ENCODE peak calls at places on chromosomes 5 and 9, in ten cellular contexts. F, Y, J, D, T, H, W, A, L and E are unnamed samples.

GRCh38 chr5:134041570-134042411 is 37.0 kb upstream of the VDAC1 start:
- DNase-seq in F (no peak), Y (peak), J (no peak), D (no peak), T (no peak), H (no peak), W (no peak), A (peak), L (peak), E (no peak)

GRCh38 chr5:56814361-56814962 is 887 bp upstream of the MAP3K1 start:
- DNase-seq in F (peak), Y (no peak), J (peak), D (peak), T (peak), H (peak), W (peak), A (no peak), L (peak), E (peak)

GRCh38 chr5:137888875-137889759 is at the start of gene PKD2L2:
- DNase-seq in F (peak), Y (peak), J (peak), D (peak), T (peak), H (peak), W (peak), A (peak), L (no peak), E (peak)

GRCh38 chr5:132294728-132295504 is 722 bp downstream of the SLC22A4 start:
- DNase-seq in F (peak), Y (peak), J (peak), D (no peak), T (peak), H (peak), W (peak), A (peak), L (peak), E (peak)

GRCh38 chr9:73872693-73873092 is 624.4 kb upstream of the RORB start:
- DNase-seq in F (no peak), Y (no peak), J (no peak), D (no peak), T (no peak), H (no peak), W (no peak), A (no peak), L (no peak), E (no peak)

GRCh38 chr5:52705720-52706119 is 82.0 kb upstream of the ITGA1 start:
- DNase-seq in F (no peak), Y (no peak), J (no peak), D (no peak), T (no peak), H (no peak), W (no peak), A (peak), L (no peak), E (no peak)

GRCh38 chr5:139650689-139651501 is 2.7 kb downstream of the CXXC5 start:
- DNase-seq in F (peak), Y (peak), J (peak), D (no peak), T (no peak), H (no peak), W (no peak), A (peak), L (peak), E (peak)

GRCh38 chr5:32157078-32157477 is 17.0 kb downstream of the GOLPH3 start:
- DNase-seq in F (no peak), Y (no peak), J (no peak), D (no peak), T (no peak), H (no peak), W (no peak), A (no peak), L (no peak), E (no peak)

GRCh38 chr9:614421-614820 is 227.1 kb upstream of the DMRT1 start:
- DNase-seq in F (no peak), Y (no peak), J (peak), D (no peak), T (no peak), H (no peak), W (no peak), A (no peak), L (no peak), E (no peak)

GRCh38 chr9:136392538-136393449 is 7.2 kb downstream of the SNAPC4 start:
- DNase-seq in F (peak), Y (no peak), J (no peak), D (no peak), T (no peak), H (no peak), W (peak), A (no peak), L (no peak), E (no peak)
- H3K4me3 ChIP-seq in F (no peak), Y (no peak), J (no peak), D (no peak), T (no peak), H (no peak), W (no peak), A (no peak), L (no peak), E (no peak)

GRCh38 chr9:79883073-79883645 is 311.4 kb downstream of the TLE4 start:
- DNase-seq in F (peak), Y (peak), J (no peak), D (no peak), T (no peak), H (no peak), W (peak), A (no peak), L (no peak), E (no peak)

GRCh38 chr9:79885093-79885857 is 313.5 kb downstream of the TLE4 start:
- DNase-seq in F (no peak), Y (no peak), J (no peak), D (no peak), T (no peak), H (no peak), W (no peak), A (no peak), L (no peak), E (no peak)

GRCh38 chr9:79877943-79878612 is 306.3 kb downstream of the TLE4 start:
- DNase-seq in F (no peak), Y (no peak), J (no peak), D (no peak), T (no peak), H (peak), W (no peak), A (no peak), L (no peak), E (no peak)

DNA sequence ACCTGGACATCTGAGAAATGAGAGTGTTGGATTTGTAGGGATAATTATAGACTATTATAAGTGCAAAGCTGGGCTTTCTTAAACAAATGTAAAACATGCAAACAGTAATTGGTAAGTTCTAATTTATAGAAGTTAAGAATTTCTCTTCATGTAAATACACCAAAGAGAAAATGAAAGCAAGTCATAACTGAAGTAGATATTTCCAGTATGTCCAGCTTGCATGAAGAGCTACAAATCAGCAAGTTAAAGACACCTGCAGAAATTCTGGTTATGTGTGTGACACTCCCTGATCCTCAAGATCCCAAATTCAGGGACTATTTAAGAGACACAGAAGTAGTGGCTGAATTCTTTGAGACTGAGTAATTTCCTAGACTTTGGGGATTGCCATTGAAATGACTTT is 308.9 kb downstream of the TLE4 start:
- DNase-seq in F (no peak), Y (peak), J (no peak), D (no peak), T (no peak), H (no peak), W (no peak), A (no peak), L (no peak), E (no peak)
- H3K4me3 ChIP-seq in F (no peak), Y (peak), J (no peak), D (no peak), T (no peak), H (peak), W (no peak), A (no peak), L (no peak), E (no peak)

DNA sequence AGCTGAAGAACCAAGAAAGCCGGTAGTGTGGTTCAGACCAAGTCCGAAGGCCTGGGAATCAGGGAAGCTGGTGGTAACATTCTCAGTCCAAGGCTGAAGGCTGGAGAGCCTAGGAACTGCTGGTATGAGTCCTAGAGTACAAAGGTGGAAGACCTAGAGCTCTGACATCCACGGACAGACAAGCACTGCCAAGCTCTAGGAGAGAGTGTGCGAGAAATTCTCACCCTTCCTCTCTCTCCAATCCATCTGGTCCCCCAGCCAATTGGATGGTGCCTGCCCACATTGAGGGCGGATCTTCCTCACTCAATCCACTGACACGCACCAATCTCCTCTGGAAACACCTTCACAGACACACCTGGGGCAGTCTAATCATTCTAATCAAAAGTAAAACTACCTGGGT is 19.7 kb upstream of the ADAMTS19 start:
- DNase-seq in F (no peak), Y (no peak), J (no peak), D (no peak), T (no peak), H (no peak), W (no peak), A (no peak), L (no peak), E (no peak)
- H3K4me3 ChIP-seq in F (no peak), Y (no peak), J (no peak), D (no peak), T (no peak), H (no peak), W (no peak), A (no peak), L (no peak), E (no peak)

GRCh38 chr5:178115835-178116405 is 2.6 kb downstream of the N4BP3 start:
- DNase-seq in F (peak), Y (no peak), J (no peak), D (peak), T (no peak), H (no peak), W (no peak), A (no peak), L (no peak), E (no peak)
- H3K4me3 ChIP-seq in F (no peak), Y (peak), J (peak), D (peak), T (no peak), H (no peak), W (no peak), A (no peak), L (no peak), E (no peak)

GRCh38 chr5:172777381-172778222 is 6.6 kb upstream of the DUSP1 start:
- DNase-seq in F (peak), Y (peak), J (peak), D (no peak), T (peak), H (peak), W (peak), A (peak), L (peak), E (peak)
- H3K4me3 ChIP-seq in F (no peak), Y (peak), J (no peak), D (no peak), T (no peak), H (peak), W (peak), A (no peak), L (peak), E (no peak)

GRCh38 chr9:72313507-72313906 is 51.5 kb downstream of the ZFAND5 start:
- DNase-seq in F (no peak), Y (no peak), J (no peak), D (no peak), T (no peak), H (no peak), W (no peak), A (no peak), L (no peak), E (no peak)

GRCh38 chr9:72315089-72315509 is 49.9 kb downstream of the ZFAND5 start:
- DNase-seq in F (peak), Y (peak), J (peak), D (no peak), T (peak), H (peak), W (no peak), A (peak), L (peak), E (peak)

GRCh38 chr9:72312563-72312962 is 52.4 kb downstream of the ZFAND5 start:
- DNase-seq in F (no peak), Y (no peak), J (no peak), D (no peak), T (no peak), H (no peak), W (no peak), A (no peak), L (no peak), E (no peak)

DNA sequence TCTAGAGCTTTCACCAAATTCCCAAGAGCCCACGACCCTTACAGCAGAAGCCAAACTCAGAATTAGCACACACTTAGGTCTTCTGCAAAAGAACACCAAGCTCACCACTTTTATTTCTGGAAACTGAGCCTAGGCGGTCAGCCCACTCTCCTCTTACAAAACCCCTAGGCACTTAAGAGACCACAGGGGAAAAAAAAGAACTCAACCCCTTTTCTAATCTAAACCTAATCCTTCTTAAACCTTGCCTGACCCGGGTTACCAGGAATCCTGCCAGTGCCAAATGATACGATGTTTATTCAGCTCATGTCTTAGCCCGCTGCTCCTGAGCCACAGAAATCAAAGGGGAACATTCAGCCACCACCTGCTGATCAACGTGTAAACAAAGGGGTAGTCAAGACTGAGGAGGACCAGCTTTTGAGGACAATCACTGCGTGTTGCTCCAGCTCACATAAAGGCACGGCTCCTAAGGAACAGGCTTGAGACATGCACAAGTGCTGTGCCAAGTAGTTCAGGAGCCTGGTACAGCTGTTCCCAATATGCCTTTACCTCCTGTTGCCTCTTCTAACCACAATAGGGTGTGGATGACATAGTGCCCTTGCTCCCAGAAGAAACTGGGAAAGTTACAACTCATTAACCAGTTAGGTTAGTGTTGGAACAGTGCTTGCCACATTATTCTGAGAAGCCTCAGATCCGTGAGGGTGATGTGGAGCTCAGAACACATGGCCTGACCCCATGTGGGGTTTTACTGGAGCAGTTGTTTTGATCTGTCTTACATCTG is 49.3 kb downstream of the ZFAND5 start:
- DNase-seq in F (peak), Y (no peak), J (peak), D (peak), T (no peak), H (peak), W (no peak), A (peak), L (no peak), E (no peak)
- H3K4me3 ChIP-seq in F (peak), Y (no peak), J (peak), D (no peak), T (no peak), H (peak), W (no peak), A (no peak), L (no peak), E (no peak)

GRCh38 chr5:180289433-180289832 is 2.5 kb downstream of the MAPK9 start:
- DNase-seq in F (peak), Y (no peak), J (no peak), D (no peak), T (no peak), H (peak), W (no peak), A (no peak), L (no peak), E (no peak)
- H3K4me3 ChIP-seq in F (no peak), Y (no peak), J (no peak), D (no peak), T (no peak), H (peak), W (no peak), A (no peak), L (no peak), E (no peak)

DNA sequence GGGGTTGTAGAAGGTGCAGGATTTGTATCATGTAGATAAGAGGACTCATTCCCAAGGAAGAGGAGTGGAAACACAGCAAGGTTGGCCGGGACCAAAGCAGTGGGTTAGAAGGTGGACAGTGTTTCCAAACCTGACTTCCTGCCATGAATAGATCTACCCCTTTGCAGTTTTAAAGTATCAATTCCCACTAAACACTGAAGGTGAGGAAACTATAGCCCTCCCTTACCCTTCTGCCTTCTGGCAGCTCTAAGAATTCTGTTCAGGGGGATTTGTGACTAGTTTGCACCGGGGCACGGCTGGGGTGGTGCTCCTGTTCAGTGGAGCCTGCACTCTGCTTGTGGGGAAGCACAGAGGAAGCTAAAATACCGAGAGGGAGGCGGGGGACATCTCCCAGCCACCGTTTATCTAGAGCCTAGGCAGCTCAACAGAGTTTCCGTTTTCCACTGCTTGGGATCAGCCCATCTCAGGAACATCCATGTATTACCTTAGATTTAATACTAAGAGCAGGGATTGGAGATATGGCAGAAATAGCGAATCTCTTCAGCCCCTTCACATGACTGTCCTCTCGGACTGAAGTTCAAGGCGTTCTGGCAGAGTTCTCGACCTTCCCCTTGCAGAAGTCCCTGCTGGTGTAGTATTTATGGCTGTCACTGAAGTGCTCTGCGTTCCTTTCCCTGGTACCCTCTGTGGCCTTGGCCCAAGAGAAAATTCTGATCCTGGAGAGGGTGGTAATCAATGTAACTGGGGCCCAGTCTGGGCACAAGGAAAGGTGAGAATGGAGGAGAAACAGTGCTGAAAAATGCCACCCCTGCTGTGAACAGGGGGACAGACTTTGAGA is 5.5 kb downstream of the ISL1 start:
- DNase-seq in F (no peak), Y (no peak), J (no peak), D (no peak), T (no peak), H (no peak), W (no peak), A (no peak), L (no peak), E (no peak)
- H3K4me3 ChIP-seq in F (no peak), Y (no peak), J (no peak), D (no peak), T (no peak), H (no peak), W (no peak), A (no peak), L (no peak), E (no peak)

DNA sequence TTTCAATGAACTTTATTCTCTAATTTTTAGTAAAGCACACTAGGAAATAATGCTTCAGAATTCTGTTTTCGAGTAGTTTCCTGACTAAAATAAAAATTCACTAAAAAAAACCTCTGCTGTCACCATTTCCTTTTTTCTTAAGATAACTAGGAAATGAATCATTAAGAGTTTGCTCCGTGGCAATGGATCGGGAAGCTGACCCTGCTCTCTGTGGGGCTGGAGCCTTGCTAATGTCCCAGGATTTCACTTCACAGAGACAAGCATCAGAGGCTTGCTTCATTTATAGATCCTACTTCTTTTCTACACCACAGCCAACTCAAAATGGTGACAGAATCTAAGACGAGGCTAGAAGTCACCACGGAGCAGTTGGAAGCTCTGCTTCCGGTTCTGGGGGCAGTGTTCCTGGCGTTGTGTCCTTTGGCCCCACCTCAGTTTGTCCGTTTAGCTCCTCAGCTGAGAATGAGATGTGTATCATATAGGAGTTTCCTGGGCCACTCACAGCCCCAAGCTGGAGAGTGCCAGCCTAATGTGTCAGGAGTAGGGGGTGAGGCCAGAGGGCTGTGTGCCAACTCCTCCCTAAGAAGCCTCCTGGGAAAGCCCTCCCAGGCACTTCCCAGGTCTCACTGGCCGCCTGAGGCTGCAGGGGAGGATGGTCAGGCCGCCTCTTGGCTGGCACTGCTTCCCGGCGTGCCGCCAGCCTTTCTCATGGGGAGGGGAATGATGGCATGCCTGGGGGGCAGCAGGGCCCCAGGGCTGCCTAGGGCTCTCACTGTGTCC is 19.6 kb downstream of the TENT4A start:
- DNase-seq in F (peak), Y (no peak), J (no peak), D (no peak), T (no peak), H (peak), W (no peak), A (peak), L (peak), E (peak)
- H3K4me3 ChIP-seq in F (peak), Y (no peak), J (no peak), D (no peak), T (no peak), H (no peak), W (no peak), A (peak), L (no peak), E (peak)